ENCODE peak calls at places on chromosomes 12 and 14, in five cellular contexts. C is thoracic aorta, Q is GM12878, M is Peyer's patch, T is AG10803. F is an unnamed sample.

GRCh38 chr12:120235369-120236123 is 30.0 kb downstream of the PXN start:
- DNase-seq in C (no peak), Q (no peak), M (no peak), T (no peak), F (no peak)

GRCh38 chr14:100407376-100408102 is 84.4 kb downstream of the SLC25A47 start:
- DNase-seq in C (no peak), Q (no peak), M (peak; percentile 54), T (no peak), F (no peak)

GRCh38 chr12:26678697-26679660 is 154.0 kb downstream of the ITPR2 start:
- DNase-seq in C (no peak), Q (no peak), M (no peak), T (peak; percentile 30), F (no peak)

GRCh38 chr14:85439696-85440328 is 90.1 kb upstream of the FLRT2 start:
- DNase-seq in C (no peak), Q (no peak), M (no peak), T (peak; percentile 94), F (no peak)

GRCh38 chr14:93736378-93737014 is 51.8 kb downstream of the PRIMA1 start:
- DNase-seq in C (no peak), Q (no peak), M (no peak), T (no peak), F (no peak)

GRCh38 chr12:102093319-102093718 is 26.6 kb downstream of the NUP37 start:
- DNase-seq in C (no peak), Q (no peak), M (no peak), T (peak; percentile 45), F (no peak)

GRCh38 chr14:23009939-23010718 is at the start of gene C14orf93:
- DNase-seq in C (no peak), Q (no peak), M (peak; percentile 88), T (peak; percentile 57), F (peak; percentile 64)

GRCh38 chr14:70257526-70257925 is 68.8 kb upstream of the SLC8A3 start:
- DNase-seq in C (no peak), Q (no peak), M (no peak), T (no peak), F (no peak)

GRCh38 chr12:1926274-1926673 is 7.8 kb upstream of the CACNA2D4 start:
- DNase-seq in C (no peak), Q (no peak), M (peak; percentile 7), T (no peak), F (no peak)

GRCh38 chr14:68688872-68689371 is 103.9 kb downstream of the ZFP36L1 start:
- DNase-seq in C (no peak), Q (no peak), M (no peak), T (peak; percentile 86), F (no peak)

GRCh38 chr14:74018704-74019407 is at the start of the genes BBOF1 and ENTPD5:
- DNase-seq in C (peak; percentile 40), Q (peak; percentile 15), M (peak; percentile 91), T (peak; percentile 86), F (peak; percentile 83)
- TF ChIP-seq CTCF in C (no peak), Q (no peak), M (peak; percentile 40), T (no peak), F (no peak)

GRCh38 chr12:14365294-14366210 is at the start of gene ATF7IP:
- DNase-seq in C (peak; percentile 97), Q (peak; percentile 83), M (peak; percentile 96), T (peak; percentile 98), F (peak; percentile 97)
- TF ChIP-seq CTCF in C (no peak), Q (peak; percentile 27), M (peak; percentile 37), T (peak; percentile 46), F (no peak)

DNA sequence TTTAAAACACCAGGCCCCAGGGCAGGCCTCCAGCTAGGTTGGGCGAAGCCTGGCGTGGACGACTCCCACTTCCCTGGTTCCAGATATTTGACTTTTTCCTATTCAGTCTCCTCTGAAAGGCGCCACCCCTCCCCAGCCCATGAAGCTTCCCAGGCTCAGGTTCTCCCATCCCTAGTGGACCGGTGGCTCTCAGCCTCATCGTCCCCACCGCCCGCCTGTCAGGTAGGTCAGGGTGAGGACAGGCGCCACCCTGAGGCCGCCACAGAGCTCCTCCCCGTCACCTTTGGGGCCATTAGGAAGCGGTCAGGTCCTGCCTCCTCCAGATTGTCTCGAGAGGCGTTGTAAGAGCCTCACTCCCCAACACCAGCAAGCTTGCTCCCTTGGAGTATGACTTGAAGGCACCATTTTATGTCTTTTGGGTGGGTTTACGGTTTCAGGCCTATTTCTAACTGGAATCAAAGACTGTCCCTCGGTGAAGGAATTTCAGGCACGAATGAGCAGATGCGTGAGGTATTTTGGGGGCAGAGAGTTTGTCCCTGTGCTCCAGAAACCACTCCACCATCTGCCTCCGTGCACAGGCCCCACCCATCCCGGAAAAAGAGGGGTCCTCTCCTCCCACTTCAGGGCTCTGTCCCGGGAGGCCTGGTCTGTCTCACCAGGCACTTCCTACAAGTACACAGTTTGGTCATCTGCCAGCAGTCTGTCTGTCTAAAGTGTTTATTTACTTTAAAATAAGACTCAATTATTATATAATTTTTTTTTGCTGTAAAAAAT is 55.6 kb downstream of the TSPAN9 start:
- DNase-seq in C (no peak), Q (no peak), M (no peak), T (peak; percentile 73), F (no peak)
- TF ChIP-seq CTCF in C (no peak), Q (no peak), M (no peak), T (no peak), F (no peak)

GRCh38 chr14:54856152-54856551 is 46.5 kb downstream of the GCH1 start:
- DNase-seq in C (no peak), Q (no peak), M (no peak), T (no peak), F (no peak)

GRCh38 chr14:54852215-54852614 is 50.4 kb downstream of the GCH1 start:
- DNase-seq in C (no peak), Q (no peak), M (no peak), T (no peak), F (no peak)

GRCh38 chr14:54854181-54854580 is 48.4 kb downstream of the GCH1 start:
- DNase-seq in C (no peak), Q (no peak), M (no peak), T (no peak), F (no peak)

DNA sequence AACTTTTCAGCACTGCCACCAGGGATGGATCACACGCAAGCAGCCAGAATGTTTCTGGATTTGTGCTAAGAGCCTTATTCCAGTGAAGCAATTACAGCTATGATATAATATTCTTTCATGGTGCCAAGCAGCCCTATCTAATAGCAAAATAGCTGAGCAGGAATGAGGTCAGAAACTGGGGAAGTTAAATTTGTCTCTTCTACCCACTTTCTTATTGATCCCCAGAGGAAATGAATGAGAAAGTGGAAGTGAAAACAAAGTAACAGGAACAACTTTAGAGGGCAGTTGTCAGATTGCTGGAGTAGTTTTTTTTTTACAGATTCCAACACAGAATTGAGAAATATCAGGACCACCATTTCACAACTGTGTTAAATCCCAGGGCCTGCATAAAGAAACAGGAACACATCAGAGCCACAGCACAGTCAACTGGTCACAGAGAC is 44.8 kb downstream of the GCH1 start:
- DNase-seq in C (no peak), Q (peak; percentile 45), M (no peak), T (no peak), F (no peak)
- TF ChIP-seq CTCF in C (no peak), Q (no peak), M (no peak), T (no peak), F (no peak)

GRCh38 chr12:49348781-49349180 is 2.1 kb downstream of the DNAJC22 start:
- DNase-seq in C (no peak), Q (no peak), M (no peak), T (no peak), F (no peak)
- TF ChIP-seq CTCF in C (no peak), Q (no peak), M (no peak), T (no peak), F (no peak)

DNA sequence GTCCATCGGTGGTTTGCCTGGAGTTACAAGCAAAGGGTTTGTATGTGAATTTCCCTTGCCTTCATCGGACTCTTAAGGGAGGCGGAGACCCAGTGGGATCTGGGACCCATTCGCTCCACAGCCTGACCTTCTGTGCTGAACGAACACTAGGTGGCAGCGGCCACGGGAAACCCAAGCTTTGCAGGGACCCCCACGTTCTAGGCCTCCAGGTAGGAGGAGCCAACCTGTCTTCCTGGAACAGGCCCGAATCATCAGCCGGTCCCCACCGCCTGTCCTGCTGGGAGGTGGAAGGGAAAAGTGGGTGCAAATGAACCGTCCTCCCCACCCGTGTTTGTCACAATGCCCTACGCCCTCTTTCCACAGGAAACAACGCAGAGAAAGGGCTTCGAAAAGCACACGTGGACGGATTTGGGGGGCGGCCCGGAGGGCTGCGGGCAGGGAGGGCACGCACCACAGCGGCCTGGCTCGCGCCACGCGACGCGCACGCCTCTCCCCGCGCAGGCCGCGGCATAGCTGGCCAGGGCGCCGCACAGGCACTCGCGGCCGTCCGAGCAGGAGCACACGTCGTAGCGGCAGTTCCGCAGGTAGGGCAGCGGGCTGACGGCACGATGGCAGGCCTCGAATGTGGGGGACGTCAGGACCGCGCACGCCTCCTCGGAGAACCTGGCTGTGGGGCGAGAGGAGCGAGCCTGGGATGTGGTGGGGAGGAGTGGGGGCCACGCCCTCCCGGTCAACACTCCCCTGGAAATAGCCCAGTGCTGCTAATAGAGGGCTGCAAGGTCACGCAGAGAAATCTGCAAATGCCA is 67.9 kb downstream of the VWF start:
- DNase-seq in C (no peak), Q (no peak), M (peak; percentile 57), T (no peak), F (no peak)
- TF ChIP-seq CTCF in C (no peak), Q (peak; percentile 4), M (peak; percentile 36), T (peak; percentile 22), F (peak; percentile 28)

GRCh38 chr12:32897276-32897615 is 669 bp upstream of the PKP2 start:
- DNase-seq in C (no peak), Q (no peak), M (no peak), T (no peak), F (no peak)

GRCh38 chr12:32897688-32898573 is 1.4 kb upstream of the PKP2 start:
- DNase-seq in C (no peak), Q (no peak), M (no peak), T (no peak), F (no peak)

GRCh38 chr12:32896438-32897275 is at the start of gene PKP2:
- DNase-seq in C (no peak), Q (no peak), M (peak; percentile 92), T (no peak), F (no peak)

GRCh38 chr12:32894566-32894965 is 2.0 kb downstream of the PKP2 start:
- DNase-seq in C (no peak), Q (no peak), M (no peak), T (no peak), F (no peak)

DNA sequence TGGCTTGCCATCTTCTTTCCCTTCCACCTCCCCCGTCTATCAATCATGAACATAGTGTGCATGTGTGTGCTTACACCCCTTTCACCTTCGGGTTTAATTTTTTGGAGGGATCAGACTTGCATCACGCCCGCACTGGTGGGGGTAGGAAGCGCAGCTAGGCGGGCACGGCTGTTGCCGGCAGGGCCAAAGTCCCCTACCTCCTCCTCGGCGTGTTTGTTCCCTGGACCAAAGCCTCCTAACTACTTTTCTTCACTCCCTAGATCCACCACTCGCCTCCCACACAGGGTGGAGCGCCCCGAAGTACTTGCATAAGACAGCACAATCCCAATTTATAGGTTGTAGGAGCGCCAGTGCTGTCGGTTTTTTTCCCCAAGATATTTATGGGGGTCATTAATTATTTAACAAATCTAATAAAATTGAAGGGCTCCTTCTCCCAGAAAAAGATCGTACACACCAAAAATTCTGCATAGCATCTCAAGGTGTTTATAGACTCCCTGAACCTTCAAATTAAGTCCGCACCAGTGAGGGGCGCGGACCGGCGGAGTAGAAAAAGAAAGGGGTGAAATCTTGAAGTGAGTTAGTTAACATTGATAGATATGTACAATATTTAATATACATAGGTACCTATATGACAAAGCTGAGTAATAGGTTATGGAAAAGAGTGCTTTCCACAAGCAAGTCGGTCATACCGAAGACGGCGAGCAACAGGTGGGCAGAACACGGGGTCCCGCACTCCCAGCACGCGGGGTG is 714 bp downstream of the PKP2 start:
- DNase-seq in C (no peak), Q (no peak), M (peak; percentile 77), T (no peak), F (no peak)
- TF ChIP-seq CTCF in C (no peak), Q (no peak), M (peak; percentile 64), T (no peak), F (no peak)

GRCh38 chr12:108816652-108817335 is 40.6 kb downstream of the SSH1 start:
- DNase-seq in C (no peak), Q (no peak), M (no peak), T (peak; percentile 26), F (no peak)
- TF ChIP-seq CTCF in C (no peak), Q (no peak), M (no peak), T (no peak), F (no peak)

F was measured in CD14-positive monocyte.